ENCODE peak calls at places on chromosome 12, in seven cellular contexts. B is frontal cortex; X is CD8-positive, alpha-beta T cell; I is stimulated activated CD4-positive, alpha-beta T cell treated with anti-CD3 and anti-CD28 coated beads, Interleukin-4, amount 100 ng/mL, for 48 hours; S is T-helper 22 cell; E is DMS79 treated with DMSO at 0.1 percent for 48 hours; Z is CD4-positive, CD25-positive, alpha-beta regulatory T cell. N is an unnamed sample.

GRCh38 chr12:33472299-33472698 is 32.7 kb upstream of the SYT10 start:
- DNase-seq in S (no peak), X (no peak), I (no peak), E (no peak), Z (no peak), B (no peak), N (no peak)

GRCh38 chr12:89544730-89545184 is 18.9 kb upstream of the POC1B start:
- DNase-seq in E (peak), I (no peak), S (no peak), B (no peak), X (no peak), Z (no peak), N (no peak)

GRCh38 chr12:71876400-71876799 is 36.8 kb downstream of the TBC1D15 start:
- DNase-seq in S (no peak), Z (no peak), E (no peak), X (no peak), B (no peak), I (no peak), N (no peak)

GRCh38 chr12:72214163-72214562 is 58.0 kb upstream of the TRHDE start:
- DNase-seq in S (no peak), I (no peak), B (no peak), E (no peak), X (no peak), Z (no peak), N (no peak)

GRCh38 chr12:110349521-110350151 is 53.9 kb downstream of the ANAPC7 start:
- DNase-seq in B (no peak), Z (no peak), S (no peak), I (peak), X (no peak), E (no peak), N (peak)

GRCh38 chr12:26971963-26972362 is 33.7 kb downstream of the FGFR1OP2 start:
- DNase-seq in S (peak), Z (peak), I (peak), E (no peak), B (no peak), X (peak), N (peak)

GRCh38 chr12:75705749-75706719 is 194.6 kb upstream of the KRR1 start:
- DNase-seq in E (no peak), Z (no peak), I (no peak), S (no peak), X (no peak), B (no peak), N (no peak)

GRCh38 chr12:70637686-70638085 is 457 bp upstream of the PTPRB start:
- DNase-seq in I (no peak), E (no peak), B (no peak), S (no peak), Z (no peak), X (no peak), N (no peak)

GRCh38 chr12:131003036-131003435 is 49.3 kb downstream of the ADGRD1 start:
- DNase-seq in Z (no peak), X (no peak), I (no peak), B (no peak), E (no peak), S (no peak), N (no peak)

GRCh38 chr12:116459921-116460666 is 99.1 kb upstream of the MAP1LC3B2 start:
- DNase-seq in I (no peak), E (no peak), S (no peak), Z (no peak), B (no peak), X (no peak), N (no peak)

GRCh38 chr12:92132282-92132681 is 13.4 kb downstream of the BTG1 start:
- DNase-seq in Z (no peak), S (no peak), I (no peak), X (no peak), B (no peak), E (no peak), N (no peak)

GRCh38 chr12:75877588-75878381 is 153.8 kb downstream of the PHLDA1 start:
- DNase-seq in X (no peak), I (no peak), Z (no peak), S (no peak), E (no peak), B (no peak), N (no peak)

GRCh38 chr12:115998789-115999478 is 278.6 kb downstream of the MED13L start:
- DNase-seq in X (no peak), I (no peak), S (no peak), B (no peak), Z (no peak), E (no peak), N (no peak)

GRCh38 chr12:38161123-38162000 is 155.2 kb upstream of the ALG10B start:
- DNase-seq in B (no peak), X (no peak), E (no peak), Z (no peak), I (no peak), S (no peak), N (no peak)

GRCh38 chr12:30796891-30797371 is 42.2 kb upstream of the CAPRIN2 start:
- DNase-seq in B (peak), I (no peak), X (no peak), S (no peak), Z (no peak), E (no peak), N (no peak)

GRCh38 chr12:93361159-93361919 is 16.4 kb upstream of the NUDT4 start:
- DNase-seq in B (no peak), S (no peak), X (no peak), Z (no peak), E (no peak), I (no peak), N (no peak)

GRCh38 chr12:115261691-115262398 is 577.9 kb upstream of the TBX3 start:
- DNase-seq in X (no peak), I (no peak), E (peak), S (no peak), Z (no peak), B (no peak), N (no peak)

GRCh38 chr12:26369588-26369987 is 174.2 kb downstream of the SSPN start:
- DNase-seq in Z (no peak), I (no peak), B (peak), E (no peak), S (no peak), X (no peak), N (no peak)

GRCh38 chr12:71938728-71939385 is at the start of gene TPH2:
- DNase-seq in Z (peak), E (no peak), S (no peak), B (peak), I (peak), X (no peak), N (peak)

GRCh38 chr12:117119592-117120198 is 20.5 kb upstream of the TESC start:
- DNase-seq in B (no peak), I (no peak), S (no peak), X (no peak), Z (no peak), E (peak), N (peak)

GRCh38 chr12:48618541-48618940 is 48.7 kb upstream of the LALBA start:
- DNase-seq in B (peak), X (peak), S (peak), I (peak), E (peak), Z (peak), N (peak)